ENCODE peak calls at places on chromosomes 5 and 9, in eight cellular contexts. One of them, this sample, is unnamed.

GRCh38 chr5:5418006-5418405 is 4.5 kb upstream of the ICE1 start:
- DNase-seq in CD4-positive, alpha-beta T cell: no peak
- DNase-seq in choroid plexus epithelial cell: no peak
- DNase-seq in NCI-H2171 treated with DMSO at 0.1 percent for 48 hours: no peak
- DNase-seq in NT2/D1: no peak
- DNase-seq in mesenchymal stem cell: no peak
- DNase-seq in activated CD8-positive, alpha-beta T cell treated with anti-CD3 and anti-CD28 coated beads for 36 hours: no peak
- DNase-seq in activated CD4-positive, alpha-beta T cell treated with anti-CD3 and anti-CD28 coated beads for 48 hours: no peak
- DNase-seq in this sample: no peak

GRCh38 chr5:141420855-141421488 is at the start of gene PCDHGA11:
- DNase-seq in CD4-positive, alpha-beta T cell: no peak
- DNase-seq in choroid plexus epithelial cell: peak
- DNase-seq in NCI-H2171 treated with DMSO at 0.1 percent for 48 hours: no peak
- DNase-seq in NT2/D1: no peak
- DNase-seq in mesenchymal stem cell: peak
- DNase-seq in activated CD8-positive, alpha-beta T cell treated with anti-CD3 and anti-CD28 coated beads for 36 hours: peak
- DNase-seq in activated CD4-positive, alpha-beta T cell treated with anti-CD3 and anti-CD28 coated beads for 48 hours: peak
- DNase-seq in this sample: peak

GRCh38 chr9:83062653-83063527 is at the start of gene RASEF:
- DNase-seq in CD4-positive, alpha-beta T cell: no peak
- DNase-seq in choroid plexus epithelial cell: peak
- DNase-seq in NCI-H2171 treated with DMSO at 0.1 percent for 48 hours: peak
- DNase-seq in NT2/D1: peak
- DNase-seq in mesenchymal stem cell: peak
- DNase-seq in activated CD8-positive, alpha-beta T cell treated with anti-CD3 and anti-CD28 coated beads for 36 hours: no peak
- DNase-seq in activated CD4-positive, alpha-beta T cell treated with anti-CD3 and anti-CD28 coated beads for 48 hours: no peak
- DNase-seq in this sample: peak

GRCh38 chr9:95504053-95504963 is 12.5 kb downstream of the PTCH1 start:
- DNase-seq in CD4-positive, alpha-beta T cell: no peak
- DNase-seq in choroid plexus epithelial cell: peak
- DNase-seq in NCI-H2171 treated with DMSO at 0.1 percent for 48 hours: no peak
- DNase-seq in NT2/D1: no peak
- DNase-seq in mesenchymal stem cell: peak
- DNase-seq in activated CD8-positive, alpha-beta T cell treated with anti-CD3 and anti-CD28 coated beads for 36 hours: no peak
- DNase-seq in activated CD4-positive, alpha-beta T cell treated with anti-CD3 and anti-CD28 coated beads for 48 hours: no peak
- DNase-seq in this sample: no peak

GRCh38 chr5:108747111-108748009 is at the start of gene FER:
- DNase-seq in CD4-positive, alpha-beta T cell: peak
- DNase-seq in choroid plexus epithelial cell: peak
- DNase-seq in NCI-H2171 treated with DMSO at 0.1 percent for 48 hours: no peak
- DNase-seq in NT2/D1: no peak
- DNase-seq in mesenchymal stem cell: peak
- DNase-seq in activated CD8-positive, alpha-beta T cell treated with anti-CD3 and anti-CD28 coated beads for 36 hours: peak
- DNase-seq in activated CD4-positive, alpha-beta T cell treated with anti-CD3 and anti-CD28 coated beads for 48 hours: peak
- DNase-seq in this sample: peak

GRCh38 chr9:108551030-108551964 is 304.5 kb downstream of the ACTL7B start:
- DNase-seq in CD4-positive, alpha-beta T cell: no peak
- DNase-seq in choroid plexus epithelial cell: peak
- DNase-seq in NCI-H2171 treated with DMSO at 0.1 percent for 48 hours: peak
- DNase-seq in NT2/D1: no peak
- DNase-seq in mesenchymal stem cell: peak
- DNase-seq in activated CD8-positive, alpha-beta T cell treated with anti-CD3 and anti-CD28 coated beads for 36 hours: no peak
- DNase-seq in activated CD4-positive, alpha-beta T cell treated with anti-CD3 and anti-CD28 coated beads for 48 hours: no peak
- DNase-seq in this sample: no peak

GRCh38 chr9:130263601-130264413 is 1.8 kb upstream of the HMCN2 start:
- DNase-seq in CD4-positive, alpha-beta T cell: no peak
- DNase-seq in choroid plexus epithelial cell: no peak
- DNase-seq in NCI-H2171 treated with DMSO at 0.1 percent for 48 hours: no peak
- DNase-seq in NT2/D1: no peak
- DNase-seq in mesenchymal stem cell: peak
- DNase-seq in activated CD8-positive, alpha-beta T cell treated with anti-CD3 and anti-CD28 coated beads for 36 hours: peak
- DNase-seq in activated CD4-positive, alpha-beta T cell treated with anti-CD3 and anti-CD28 coated beads for 48 hours: peak
- DNase-seq in this sample: peak

GRCh38 chr9:111438576-111439235 is 45.5 kb downstream of the ECPAS start:
- DNase-seq in CD4-positive, alpha-beta T cell: no peak
- DNase-seq in choroid plexus epithelial cell: peak
- DNase-seq in NCI-H2171 treated with DMSO at 0.1 percent for 48 hours: peak
- DNase-seq in NT2/D1: no peak
- DNase-seq in mesenchymal stem cell: no peak
- DNase-seq in activated CD8-positive, alpha-beta T cell treated with anti-CD3 and anti-CD28 coated beads for 36 hours: no peak
- DNase-seq in activated CD4-positive, alpha-beta T cell treated with anti-CD3 and anti-CD28 coated beads for 48 hours: no peak
- DNase-seq in this sample: no peak

GRCh38 chr9:93008457-93008856 is 50.0 kb upstream of the SUSD3 start:
- DNase-seq in CD4-positive, alpha-beta T cell: no peak
- DNase-seq in choroid plexus epithelial cell: no peak
- DNase-seq in NCI-H2171 treated with DMSO at 0.1 percent for 48 hours: no peak
- DNase-seq in NT2/D1: no peak
- DNase-seq in mesenchymal stem cell: no peak
- DNase-seq in activated CD8-positive, alpha-beta T cell treated with anti-CD3 and anti-CD28 coated beads for 36 hours: no peak
- DNase-seq in activated CD4-positive, alpha-beta T cell treated with anti-CD3 and anti-CD28 coated beads for 48 hours: no peak
- DNase-seq in this sample: no peak

GRCh38 chr5:134590992-134591659 is 41.5 kb downstream of the SAR1B start:
- DNase-seq in CD4-positive, alpha-beta T cell: no peak
- DNase-seq in choroid plexus epithelial cell: no peak
- DNase-seq in NCI-H2171 treated with DMSO at 0.1 percent for 48 hours: no peak
- DNase-seq in NT2/D1: no peak
- DNase-seq in mesenchymal stem cell: no peak
- DNase-seq in activated CD8-positive, alpha-beta T cell treated with anti-CD3 and anti-CD28 coated beads for 36 hours: peak
- DNase-seq in activated CD4-positive, alpha-beta T cell treated with anti-CD3 and anti-CD28 coated beads for 48 hours: peak
- DNase-seq in this sample: no peak

GRCh38 chr9:13088734-13089427 is 190.6 kb downstream of the MPDZ start:
- DNase-seq in CD4-positive, alpha-beta T cell: no peak
- DNase-seq in choroid plexus epithelial cell: peak
- DNase-seq in NCI-H2171 treated with DMSO at 0.1 percent for 48 hours: peak
- DNase-seq in NT2/D1: peak
- DNase-seq in mesenchymal stem cell: peak
- DNase-seq in activated CD8-positive, alpha-beta T cell treated with anti-CD3 and anti-CD28 coated beads for 36 hours: peak
- DNase-seq in activated CD4-positive, alpha-beta T cell treated with anti-CD3 and anti-CD28 coated beads for 48 hours: no peak
- DNase-seq in this sample: peak

GRCh38 chr5:93240228-93240834 is 340.7 kb downstream of the NR2F1-AS1 start:
- DNase-seq in CD4-positive, alpha-beta T cell: no peak
- DNase-seq in choroid plexus epithelial cell: no peak
- DNase-seq in NCI-H2171 treated with DMSO at 0.1 percent for 48 hours: no peak
- DNase-seq in NT2/D1: no peak
- DNase-seq in mesenchymal stem cell: no peak
- DNase-seq in activated CD8-positive, alpha-beta T cell treated with anti-CD3 and anti-CD28 coated beads for 36 hours: no peak
- DNase-seq in activated CD4-positive, alpha-beta T cell treated with anti-CD3 and anti-CD28 coated beads for 48 hours: no peak
- DNase-seq in this sample: no peak

GRCh38 chr5:168860081-168860480 is 280.9 kb upstream of the PANK3 start:
- DNase-seq in CD4-positive, alpha-beta T cell: no peak
- DNase-seq in choroid plexus epithelial cell: no peak
- DNase-seq in NCI-H2171 treated with DMSO at 0.1 percent for 48 hours: no peak
- DNase-seq in NT2/D1: no peak
- DNase-seq in mesenchymal stem cell: no peak
- DNase-seq in activated CD8-positive, alpha-beta T cell treated with anti-CD3 and anti-CD28 coated beads for 36 hours: no peak
- DNase-seq in activated CD4-positive, alpha-beta T cell treated with anti-CD3 and anti-CD28 coated beads for 48 hours: no peak
- DNase-seq in this sample: no peak

GRCh38 chr9:76415154-76415553 is 20.9 kb upstream of the RFK start:
- DNase-seq in CD4-positive, alpha-beta T cell: no peak
- DNase-seq in choroid plexus epithelial cell: peak
- DNase-seq in NCI-H2171 treated with DMSO at 0.1 percent for 48 hours: no peak
- DNase-seq in NT2/D1: no peak
- DNase-seq in mesenchymal stem cell: no peak
- DNase-seq in activated CD8-positive, alpha-beta T cell treated with anti-CD3 and anti-CD28 coated beads for 36 hours: no peak
- DNase-seq in activated CD4-positive, alpha-beta T cell treated with anti-CD3 and anti-CD28 coated beads for 48 hours: no peak
- DNase-seq in this sample: peak

GRCh38 chr9:115038138-115038537 is 79.8 kb downstream of the TNC start:
- DNase-seq in CD4-positive, alpha-beta T cell: no peak
- DNase-seq in choroid plexus epithelial cell: no peak
- DNase-seq in NCI-H2171 treated with DMSO at 0.1 percent for 48 hours: no peak
- DNase-seq in NT2/D1: no peak
- DNase-seq in mesenchymal stem cell: no peak
- DNase-seq in activated CD8-positive, alpha-beta T cell treated with anti-CD3 and anti-CD28 coated beads for 36 hours: no peak
- DNase-seq in activated CD4-positive, alpha-beta T cell treated with anti-CD3 and anti-CD28 coated beads for 48 hours: no peak
- DNase-seq in this sample: no peak

GRCh38 chr9:37200572-37201005 is 80.2 kb downstream of the ZCCHC7 start:
- DNase-seq in CD4-positive, alpha-beta T cell: no peak
- DNase-seq in choroid plexus epithelial cell: peak
- DNase-seq in NCI-H2171 treated with DMSO at 0.1 percent for 48 hours: no peak
- DNase-seq in NT2/D1: no peak
- DNase-seq in mesenchymal stem cell: peak
- DNase-seq in activated CD8-positive, alpha-beta T cell treated with anti-CD3 and anti-CD28 coated beads for 36 hours: no peak
- DNase-seq in activated CD4-positive, alpha-beta T cell treated with anti-CD3 and anti-CD28 coated beads for 48 hours: no peak
- DNase-seq in this sample: peak

GRCh38 chr9:100437860-100438805 is 11.2 kb downstream of the MSANTD3 start:
- DNase-seq in CD4-positive, alpha-beta T cell: peak
- DNase-seq in choroid plexus epithelial cell: peak
- DNase-seq in NCI-H2171 treated with DMSO at 0.1 percent for 48 hours: peak
- DNase-seq in NT2/D1: peak
- DNase-seq in mesenchymal stem cell: peak
- DNase-seq in activated CD8-positive, alpha-beta T cell treated with anti-CD3 and anti-CD28 coated beads for 36 hours: peak
- DNase-seq in activated CD4-positive, alpha-beta T cell treated with anti-CD3 and anti-CD28 coated beads for 48 hours: peak
- DNase-seq in this sample: peak

GRCh38 chr9:98094316-98094715 is 24.7 kb downstream of the TRIM14 start:
- DNase-seq in CD4-positive, alpha-beta T cell: no peak
- DNase-seq in choroid plexus epithelial cell: no peak
- DNase-seq in NCI-H2171 treated with DMSO at 0.1 percent for 48 hours: no peak
- DNase-seq in NT2/D1: no peak
- DNase-seq in mesenchymal stem cell: no peak
- DNase-seq in activated CD8-positive, alpha-beta T cell treated with anti-CD3 and anti-CD28 coated beads for 36 hours: no peak
- DNase-seq in activated CD4-positive, alpha-beta T cell treated with anti-CD3 and anti-CD28 coated beads for 48 hours: no peak
- DNase-seq in this sample: no peak

GRCh38 chr9:136587145-136587943 is 41.5 kb upstream of the NOTCH1 start:
- DNase-seq in CD4-positive, alpha-beta T cell: no peak
- DNase-seq in choroid plexus epithelial cell: peak
- DNase-seq in NCI-H2171 treated with DMSO at 0.1 percent for 48 hours: no peak
- DNase-seq in NT2/D1: no peak
- DNase-seq in mesenchymal stem cell: peak
- DNase-seq in activated CD8-positive, alpha-beta T cell treated with anti-CD3 and anti-CD28 coated beads for 36 hours: no peak
- DNase-seq in activated CD4-positive, alpha-beta T cell treated with anti-CD3 and anti-CD28 coated beads for 48 hours: no peak
- DNase-seq in this sample: peak

GRCh38 chr5:142122116-142122515 is 13.5 kb downstream of the NDFIP1 start:
- DNase-seq in CD4-positive, alpha-beta T cell: no peak
- DNase-seq in choroid plexus epithelial cell: no peak
- DNase-seq in NCI-H2171 treated with DMSO at 0.1 percent for 48 hours: no peak
- DNase-seq in NT2/D1: no peak
- DNase-seq in mesenchymal stem cell: no peak
- DNase-seq in activated CD8-positive, alpha-beta T cell treated with anti-CD3 and anti-CD28 coated beads for 36 hours: no peak
- DNase-seq in activated CD4-positive, alpha-beta T cell treated with anti-CD3 and anti-CD28 coated beads for 48 hours: no peak
- DNase-seq in this sample: no peak

GRCh38 chr5:134245101-134245604 is 19.3 kb upstream of the PPP2CA start:
- DNase-seq in CD4-positive, alpha-beta T cell: no peak
- DNase-seq in choroid plexus epithelial cell: peak
- DNase-seq in NCI-H2171 treated with DMSO at 0.1 percent for 48 hours: no peak
- DNase-seq in NT2/D1: no peak
- DNase-seq in mesenchymal stem cell: peak
- DNase-seq in activated CD8-positive, alpha-beta T cell treated with anti-CD3 and anti-CD28 coated beads for 36 hours: no peak
- DNase-seq in activated CD4-positive, alpha-beta T cell treated with anti-CD3 and anti-CD28 coated beads for 48 hours: no peak
- DNase-seq in this sample: peak

GRCh38 chr5:53019320-53019719 is 30.2 kb downstream of the ITGA2 start:
- DNase-seq in CD4-positive, alpha-beta T cell: no peak
- DNase-seq in choroid plexus epithelial cell: peak
- DNase-seq in NCI-H2171 treated with DMSO at 0.1 percent for 48 hours: no peak
- DNase-seq in NT2/D1: no peak
- DNase-seq in mesenchymal stem cell: peak
- DNase-seq in activated CD8-positive, alpha-beta T cell treated with anti-CD3 and anti-CD28 coated beads for 36 hours: no peak
- DNase-seq in activated CD4-positive, alpha-beta T cell treated with anti-CD3 and anti-CD28 coated beads for 48 hours: no peak
- DNase-seq in this sample: peak

GRCh38 chr9:112132356-112132755 is 42.7 kb downstream of the SUSD1 start:
- DNase-seq in CD4-positive, alpha-beta T cell: no peak
- DNase-seq in choroid plexus epithelial cell: peak
- DNase-seq in NCI-H2171 treated with DMSO at 0.1 percent for 48 hours: no peak
- DNase-seq in NT2/D1: no peak
- DNase-seq in mesenchymal stem cell: no peak
- DNase-seq in activated CD8-positive, alpha-beta T cell treated with anti-CD3 and anti-CD28 coated beads for 36 hours: no peak
- DNase-seq in activated CD4-positive, alpha-beta T cell treated with anti-CD3 and anti-CD28 coated beads for 48 hours: no peak
- DNase-seq in this sample: no peak

GRCh38 chr9:33350310-33350709 is 52.1 kb downstream of the AQP7 start:
- DNase-seq in CD4-positive, alpha-beta T cell: no peak
- DNase-seq in choroid plexus epithelial cell: peak
- DNase-seq in NCI-H2171 treated with DMSO at 0.1 percent for 48 hours: no peak
- DNase-seq in NT2/D1: no peak
- DNase-seq in mesenchymal stem cell: peak
- DNase-seq in activated CD8-positive, alpha-beta T cell treated with anti-CD3 and anti-CD28 coated beads for 36 hours: no peak
- DNase-seq in activated CD4-positive, alpha-beta T cell treated with anti-CD3 and anti-CD28 coated beads for 48 hours: no peak
- DNase-seq in this sample: peak

GRCh38 chr5:10600629-10601245 is 36.9 kb downstream of the ANKRD33B start:
- DNase-seq in CD4-positive, alpha-beta T cell: no peak
- DNase-seq in choroid plexus epithelial cell: no peak
- DNase-seq in NCI-H2171 treated with DMSO at 0.1 percent for 48 hours: peak
- DNase-seq in NT2/D1: no peak
- DNase-seq in mesenchymal stem cell: no peak
- DNase-seq in activated CD8-positive, alpha-beta T cell treated with anti-CD3 and anti-CD28 coated beads for 36 hours: peak
- DNase-seq in activated CD4-positive, alpha-beta T cell treated with anti-CD3 and anti-CD28 coated beads for 48 hours: peak
- DNase-seq in this sample: peak

GRCh38 chr9:133690111-133690561 is 48.0 kb downstream of the SARDH start:
- DNase-seq in CD4-positive, alpha-beta T cell: no peak
- DNase-seq in choroid plexus epithelial cell: no peak
- DNase-seq in NCI-H2171 treated with DMSO at 0.1 percent for 48 hours: no peak
- DNase-seq in NT2/D1: no peak
- DNase-seq in mesenchymal stem cell: no peak
- DNase-seq in activated CD8-positive, alpha-beta T cell treated with anti-CD3 and anti-CD28 coated beads for 36 hours: no peak
- DNase-seq in activated CD4-positive, alpha-beta T cell treated with anti-CD3 and anti-CD28 coated beads for 48 hours: no peak
- DNase-seq in this sample: no peak

GRCh38 chr5:94674841-94675382 is 56.4 kb downstream of the SLF1 start:
- DNase-seq in CD4-positive, alpha-beta T cell: no peak
- DNase-seq in choroid plexus epithelial cell: peak
- DNase-seq in NCI-H2171 treated with DMSO at 0.1 percent for 48 hours: no peak
- DNase-seq in NT2/D1: no peak
- DNase-seq in mesenchymal stem cell: peak
- DNase-seq in activated CD8-positive, alpha-beta T cell treated with anti-CD3 and anti-CD28 coated beads for 36 hours: no peak
- DNase-seq in activated CD4-positive, alpha-beta T cell treated with anti-CD3 and anti-CD28 coated beads for 48 hours: no peak
- DNase-seq in this sample: peak

GRCh38 chr9:81575976-81576375 is 113.4 kb downstream of the TLE1 start:
- DNase-seq in CD4-positive, alpha-beta T cell: no peak
- DNase-seq in choroid plexus epithelial cell: peak
- DNase-seq in NCI-H2171 treated with DMSO at 0.1 percent for 48 hours: no peak
- DNase-seq in NT2/D1: no peak
- DNase-seq in mesenchymal stem cell: peak
- DNase-seq in activated CD8-positive, alpha-beta T cell treated with anti-CD3 and anti-CD28 coated beads for 36 hours: no peak
- DNase-seq in activated CD4-positive, alpha-beta T cell treated with anti-CD3 and anti-CD28 coated beads for 48 hours: no peak
- DNase-seq in this sample: peak

GRCh38 chr5:179151521-179152118 is 91.4 kb downstream of the ZNF354C start:
- DNase-seq in CD4-positive, alpha-beta T cell: no peak
- DNase-seq in choroid plexus epithelial cell: no peak
- DNase-seq in NCI-H2171 treated with DMSO at 0.1 percent for 48 hours: no peak
- DNase-seq in NT2/D1: no peak
- DNase-seq in mesenchymal stem cell: no peak
- DNase-seq in activated CD8-positive, alpha-beta T cell treated with anti-CD3 and anti-CD28 coated beads for 36 hours: no peak
- DNase-seq in activated CD4-positive, alpha-beta T cell treated with anti-CD3 and anti-CD28 coated beads for 48 hours: no peak
- DNase-seq in this sample: no peak

GRCh38 chr5:178965465-178966055 is 24.6 kb downstream of the ZNF454 start:
- DNase-seq in CD4-positive, alpha-beta T cell: no peak
- DNase-seq in choroid plexus epithelial cell: no peak
- DNase-seq in NCI-H2171 treated with DMSO at 0.1 percent for 48 hours: no peak
- DNase-seq in NT2/D1: no peak
- DNase-seq in mesenchymal stem cell: no peak
- DNase-seq in activated CD8-positive, alpha-beta T cell treated with anti-CD3 and anti-CD28 coated beads for 36 hours: no peak
- DNase-seq in activated CD4-positive, alpha-beta T cell treated with anti-CD3 and anti-CD28 coated beads for 48 hours: no peak
- DNase-seq in this sample: no peak

GRCh38 chr5:67414712-67415111 is 218.1 kb upstream of the CD180 start:
- DNase-seq in CD4-positive, alpha-beta T cell: no peak
- DNase-seq in choroid plexus epithelial cell: peak
- DNase-seq in NCI-H2171 treated with DMSO at 0.1 percent for 48 hours: no peak
- DNase-seq in NT2/D1: peak
- DNase-seq in mesenchymal stem cell: no peak
- DNase-seq in activated CD8-positive, alpha-beta T cell treated with anti-CD3 and anti-CD28 coated beads for 36 hours: no peak
- DNase-seq in activated CD4-positive, alpha-beta T cell treated with anti-CD3 and anti-CD28 coated beads for 48 hours: no peak
- DNase-seq in this sample: peak

GRCh38 chr5:140145223-140145622 is 19.5 kb downstream of the IGIP start:
- DNase-seq in CD4-positive, alpha-beta T cell: no peak
- DNase-seq in choroid plexus epithelial cell: no peak
- DNase-seq in NCI-H2171 treated with DMSO at 0.1 percent for 48 hours: no peak
- DNase-seq in NT2/D1: no peak
- DNase-seq in mesenchymal stem cell: no peak
- DNase-seq in activated CD8-positive, alpha-beta T cell treated with anti-CD3 and anti-CD28 coated beads for 36 hours: no peak
- DNase-seq in activated CD4-positive, alpha-beta T cell treated with anti-CD3 and anti-CD28 coated beads for 48 hours: no peak
- DNase-seq in this sample: no peak

GRCh38 chr9:20428976-20429375 is 193.3 kb downstream of the MLLT3 start:
- DNase-seq in CD4-positive, alpha-beta T cell: no peak
- DNase-seq in choroid plexus epithelial cell: no peak
- DNase-seq in NCI-H2171 treated with DMSO at 0.1 percent for 48 hours: no peak
- DNase-seq in NT2/D1: no peak
- DNase-seq in mesenchymal stem cell: no peak
- DNase-seq in activated CD8-positive, alpha-beta T cell treated with anti-CD3 and anti-CD28 coated beads for 36 hours: no peak
- DNase-seq in activated CD4-positive, alpha-beta T cell treated with anti-CD3 and anti-CD28 coated beads for 48 hours: no peak
- DNase-seq in this sample: no peak

GRCh38 chr9:99340281-99340680 is 118.2 kb downstream of the SEC61B start:
- DNase-seq in CD4-positive, alpha-beta T cell: no peak
- DNase-seq in choroid plexus epithelial cell: no peak
- DNase-seq in NCI-H2171 treated with DMSO at 0.1 percent for 48 hours: no peak
- DNase-seq in NT2/D1: no peak
- DNase-seq in mesenchymal stem cell: no peak
- DNase-seq in activated CD8-positive, alpha-beta T cell treated with anti-CD3 and anti-CD28 coated beads for 36 hours: no peak
- DNase-seq in activated CD4-positive, alpha-beta T cell treated with anti-CD3 and anti-CD28 coated beads for 48 hours: no peak
- DNase-seq in this sample: peak

This sample was measured in dermis blood vessel endothelial cell.